ENCODE peak calls at places on chromosomes 16 and 17, in six cellular contexts. Y, E, N, P, T and X are unnamed samples.

GRCh38 chr16:15676506-15676905 is 26.5 kb downstream of the NDE1 start:
- DNase-seq in Y (no peak), E (no peak), N (no peak), P (no peak), T (no peak), X (no peak)

GRCh38 chr17:75406222-75406615 is 741 bp upstream of the GRB2 start:
- DNase-seq in Y (peak), E (no peak), N (no peak), P (peak), T (no peak), X (no peak)

GRCh38 chr16:30628628-30629342 is 18.6 kb upstream of the ZNF689 start:
- DNase-seq in Y (peak), E (peak), N (peak), P (peak), T (peak), X (peak)

GRCh38 chr17:49985310-49985990 is 9.6 kb downstream of the DLX3 start:
- DNase-seq in Y (no peak), E (no peak), N (no peak), P (no peak), T (no peak), X (no peak)

GRCh38 chr17:82974136-82974952 is 105.1 kb upstream of the METRNL start:
- DNase-seq in Y (no peak), E (peak), N (no peak), P (peak), T (no peak), X (no peak)

GRCh38 chr16:49855280-49855821 is 561 bp downstream of the ZNF423 start:
- DNase-seq in Y (peak), E (peak), N (peak), P (peak), T (peak), X (peak)

GRCh38 chr16:81405702-81406113 is 38.9 kb upstream of the CMIP start:
- DNase-seq in Y (peak), E (peak), N (no peak), P (peak), T (no peak), X (no peak)

GRCh38 chr16:30985401-30986128 is 558 bp downstream of the HSD3B7 start:
- DNase-seq in Y (peak), E (peak), N (no peak), P (peak), T (peak), X (no peak)

GRCh38 chr16:17404903-17405691 is 65.7 kb downstream of the XYLT1 start:
- DNase-seq in Y (no peak), E (peak), N (peak), P (peak), T (peak), X (no peak)

GRCh38 chr17:47802341-47803022 is 19.1 kb downstream of the OSBPL7 start:
- DNase-seq in Y (peak), E (peak), N (no peak), P (peak), T (no peak), X (peak)
- TF ChIP-seq CTCF in Y (peak), E (no peak), N (peak), P (peak), T (peak), X (peak)

DNA sequence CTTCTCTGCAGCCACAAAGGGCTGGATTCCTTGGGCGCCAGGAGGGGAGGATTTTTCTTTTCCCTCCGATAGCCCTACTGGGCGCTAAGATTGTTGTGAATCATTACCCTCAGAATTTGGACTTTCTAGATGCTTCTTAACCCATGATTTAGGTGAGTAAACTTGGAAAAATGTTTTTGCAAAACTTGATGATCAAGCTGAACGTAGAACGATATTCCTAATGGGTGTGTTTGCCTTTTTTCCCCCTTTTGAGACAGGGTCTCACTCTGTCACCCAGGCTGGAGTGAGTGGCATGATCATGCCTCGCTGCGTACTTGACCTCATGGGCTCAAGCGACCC is 43.8 kb downstream of the PGS1 start:
- DNase-seq in Y (no peak), E (no peak), N (no peak), P (no peak), T (no peak), X (no peak)
- TF ChIP-seq CTCF in Y (peak), E (no peak), N (peak), P (no peak), T (no peak), X (no peak)

GRCh38 chr16:77843412-77843811 is 55.0 kb downstream of the VAT1L start:
- DNase-seq in Y (no peak), E (no peak), N (no peak), P (no peak), T (no peak), X (no peak)

GRCh38 chr16:77840623-77841274 is 52.4 kb downstream of the VAT1L start:
- DNase-seq in Y (no peak), E (no peak), N (no peak), P (no peak), T (no peak), X (no peak)

GRCh38 chr16:77844801-77845200 is 56.4 kb downstream of the VAT1L start:
- DNase-seq in Y (no peak), E (no peak), N (no peak), P (no peak), T (no peak), X (no peak)

GRCh38 chr16:77841275-77841640 is 52.9 kb downstream of the VAT1L start:
- DNase-seq in Y (no peak), E (no peak), N (no peak), P (no peak), T (no peak), X (no peak)

DNA sequence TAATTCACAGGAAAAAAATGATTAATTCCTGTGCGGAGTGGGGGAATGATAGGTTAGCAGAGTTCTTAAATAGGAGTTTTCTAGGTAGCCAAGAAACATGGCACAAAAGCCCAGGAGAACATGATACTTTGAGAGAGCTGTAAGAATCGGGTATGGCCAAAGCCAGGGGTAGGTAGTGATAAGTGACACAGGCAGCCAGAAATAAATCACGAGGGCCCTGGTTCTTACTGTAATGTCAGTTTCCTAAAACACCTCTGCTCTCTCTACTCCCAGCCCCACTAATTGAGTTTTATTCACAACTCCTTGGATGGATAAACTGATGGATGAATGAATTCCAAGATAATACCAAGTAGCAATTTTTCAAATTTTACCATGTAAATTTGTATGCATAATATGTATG is 54.1 kb downstream of the VAT1L start:
- DNase-seq in Y (no peak), E (no peak), N (no peak), P (no peak), T (no peak), X (no peak)
- TF ChIP-seq CTCF in Y (no peak), E (no peak), N (no peak), P (no peak), T (no peak), X (no peak)

GRCh38 chr16:77223184-77223583 is 24.0 kb downstream of the SYCE1L start:
- DNase-seq in Y (peak), E (no peak), N (no peak), P (no peak), T (no peak), X (no peak)
- TF ChIP-seq CTCF in Y (peak), E (no peak), N (no peak), P (peak), T (no peak), X (peak)

DNA sequence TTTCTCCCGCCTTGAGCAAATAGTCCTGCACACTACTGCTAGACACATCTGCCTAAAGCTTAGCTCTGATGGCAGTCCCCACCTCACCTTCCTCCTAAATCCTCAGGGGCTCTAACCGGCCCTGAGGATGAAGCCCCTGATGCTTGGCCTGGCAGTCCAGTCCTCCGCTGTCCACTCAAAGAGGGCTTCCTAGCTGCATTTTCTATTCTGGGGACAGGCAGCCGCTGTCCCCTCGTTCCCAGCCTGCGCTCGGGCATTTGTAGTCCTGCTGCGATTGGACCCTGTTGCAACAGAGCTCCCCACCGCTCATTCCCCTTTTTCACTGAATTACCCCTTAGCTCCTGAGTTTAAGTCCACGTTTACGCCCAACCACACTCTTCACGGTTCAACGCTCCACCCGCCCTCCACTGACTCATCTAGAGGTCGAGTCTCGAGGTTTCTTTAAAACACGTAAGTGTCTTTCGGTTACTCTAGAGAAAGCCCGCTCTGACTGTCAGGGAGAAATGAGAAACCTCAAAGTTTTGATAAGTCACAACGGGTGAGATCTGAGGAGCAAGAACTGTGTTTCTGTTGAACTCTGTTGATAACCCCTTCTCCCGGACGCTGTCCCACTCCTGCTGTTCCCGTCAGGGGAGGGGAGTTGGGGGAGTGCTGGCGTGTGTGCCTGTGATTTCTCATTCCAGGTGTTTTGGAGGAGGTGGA is 4.5 kb downstream of the CCR7 start:
- DNase-seq in Y (no peak), E (no peak), N (no peak), P (peak), T (peak), X (peak)
- TF ChIP-seq CTCF in Y (no peak), E (no peak), N (no peak), P (no peak), T (no peak), X (no peak)

GRCh38 chr16:85574672-85575475 is 38.2 kb upstream of the GSE1 start:
- DNase-seq in Y (no peak), E (no peak), N (no peak), P (no peak), T (no peak), X (no peak)
- TF ChIP-seq CTCF in Y (no peak), E (no peak), N (no peak), P (no peak), T (no peak), X (no peak)

DNA sequence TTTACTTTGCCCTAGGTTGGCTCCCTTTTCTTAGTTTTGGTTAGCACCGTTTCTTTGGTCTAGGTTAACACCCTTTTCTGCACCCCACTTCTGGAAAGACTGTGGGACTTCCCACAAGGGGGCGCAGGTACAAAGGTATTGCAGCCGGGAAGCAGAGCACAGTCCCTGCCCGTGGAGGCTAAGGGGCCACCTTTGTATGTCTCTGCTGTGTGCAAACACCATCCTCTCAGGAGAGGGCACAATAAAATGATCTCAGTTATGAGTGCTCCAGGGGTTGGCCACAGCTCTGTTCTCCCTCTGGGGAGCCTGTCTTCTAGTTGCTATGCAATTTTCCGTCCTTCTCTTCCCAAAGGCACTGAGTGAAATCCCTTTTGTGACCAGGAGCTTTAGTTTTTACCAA is 28.4 kb upstream of the TMC5 start:
- DNase-seq in Y (peak), E (peak), N (no peak), P (no peak), T (no peak), X (peak)
- TF ChIP-seq CTCF in Y (peak), E (no peak), N (peak), P (peak), T (no peak), X (peak)

GRCh38 chr16:67197704-67198103 is 1.2 kb upstream of the ELMO3 start:
- DNase-seq in Y (no peak), E (no peak), N (no peak), P (no peak), T (no peak), X (no peak)
- TF ChIP-seq CTCF in Y (no peak), E (no peak), N (no peak), P (no peak), T (no peak), X (no peak)